ENCODE peak calls at places on chromosomes 7 and 10, in seven cellular contexts. One of them, this sample, is unnamed.

GRCh38 chr7:28130277-28130676 is 50.3 kb downstream of the JAZF1 start:
- DNase-seq in iPS DF 6.9: no peak
- DNase-seq in stimulated activated CD4-positive, alpha-beta T cell treated with anti-CD3 and anti-CD28 coated beads, Interleukin-2, amount 100 ng/mL, for 24 hours: no peak
- DNase-seq in non-pigmented ciliary epithelial cell: peak; percentile 30
- DNase-seq in Karpas-422: no peak
- DNase-seq in AML-193: no peak
- DNase-seq in aorta: no peak
- DNase-seq in this sample: peak; percentile 89

GRCh38 chr7:100371561-100372171 is 1.6 kb upstream of the PILRA start:
- DNase-seq in iPS DF 6.9: no peak
- DNase-seq in non-pigmented ciliary epithelial cell: no peak
- DNase-seq in aorta: no peak
- DNase-seq in AML-193: no peak
- DNase-seq in Karpas-422: no peak
- DNase-seq in stimulated activated CD4-positive, alpha-beta T cell treated with anti-CD3 and anti-CD28 coated beads, Interleukin-2, amount 100 ng/mL, for 24 hours: no peak
- DNase-seq in this sample: no peak

GRCh38 chr7:81190997-81191747 is 272.3 kb upstream of the SEMA3C start:
- DNase-seq in AML-193: no peak
- DNase-seq in aorta: no peak
- DNase-seq in stimulated activated CD4-positive, alpha-beta T cell treated with anti-CD3 and anti-CD28 coated beads, Interleukin-2, amount 100 ng/mL, for 24 hours: no peak
- DNase-seq in Karpas-422: no peak
- DNase-seq in non-pigmented ciliary epithelial cell: no peak
- DNase-seq in iPS DF 6.9: no peak
- DNase-seq in this sample: peak; percentile 33

GRCh38 chr10:117539271-117539876 is 3.2 kb upstream of the EMX2 start:
- DNase-seq in iPS DF 6.9: no peak
- DNase-seq in AML-193: no peak
- DNase-seq in non-pigmented ciliary epithelial cell: no peak
- DNase-seq in Karpas-422: no peak
- DNase-seq in stimulated activated CD4-positive, alpha-beta T cell treated with anti-CD3 and anti-CD28 coated beads, Interleukin-2, amount 100 ng/mL, for 24 hours: no peak
- DNase-seq in aorta: no peak
- DNase-seq in this sample: no peak

GRCh38 chr10:12067336-12067735 is 1.4 kb upstream of the DHTKD1 start:
- DNase-seq in iPS DF 6.9: no peak
- DNase-seq in non-pigmented ciliary epithelial cell: peak; percentile 82
- DNase-seq in aorta: no peak
- DNase-seq in AML-193: no peak
- DNase-seq in Karpas-422: peak; percentile 17
- DNase-seq in stimulated activated CD4-positive, alpha-beta T cell treated with anti-CD3 and anti-CD28 coated beads, Interleukin-2, amount 100 ng/mL, for 24 hours: no peak
- DNase-seq in this sample: peak; percentile 73

GRCh38 chr10:76185476-76186255 is 754.2 kb downstream of the LRMDA start:
- DNase-seq in Karpas-422: no peak
- DNase-seq in AML-193: no peak
- DNase-seq in non-pigmented ciliary epithelial cell: no peak
- DNase-seq in stimulated activated CD4-positive, alpha-beta T cell treated with anti-CD3 and anti-CD28 coated beads, Interleukin-2, amount 100 ng/mL, for 24 hours: no peak
- DNase-seq in aorta: no peak
- DNase-seq in iPS DF 6.9: no peak
- DNase-seq in this sample: no peak

GRCh38 chr10:123945506-123945905 is 53.9 kb upstream of the CPXM2 start:
- DNase-seq in aorta: no peak
- DNase-seq in stimulated activated CD4-positive, alpha-beta T cell treated with anti-CD3 and anti-CD28 coated beads, Interleukin-2, amount 100 ng/mL, for 24 hours: no peak
- DNase-seq in Karpas-422: peak; percentile 72
- DNase-seq in AML-193: no peak
- DNase-seq in non-pigmented ciliary epithelial cell: no peak
- DNase-seq in iPS DF 6.9: no peak
- DNase-seq in this sample: peak; percentile 21

GRCh38 chr7:266851-267840 is 22.8 kb upstream of the FOXL3 start:
- DNase-seq in stimulated activated CD4-positive, alpha-beta T cell treated with anti-CD3 and anti-CD28 coated beads, Interleukin-2, amount 100 ng/mL, for 24 hours: no peak
- DNase-seq in non-pigmented ciliary epithelial cell: no peak
- DNase-seq in Karpas-422: no peak
- DNase-seq in iPS DF 6.9: peak; percentile 22
- DNase-seq in AML-193: no peak
- DNase-seq in aorta: peak; percentile 48
- DNase-seq in this sample: no peak

GRCh38 chr10:60358282-60358681 is 31.4 kb downstream of the ANK3 start:
- DNase-seq in AML-193: no peak
- DNase-seq in Karpas-422: no peak
- DNase-seq in non-pigmented ciliary epithelial cell: no peak
- DNase-seq in iPS DF 6.9: no peak
- DNase-seq in stimulated activated CD4-positive, alpha-beta T cell treated with anti-CD3 and anti-CD28 coated beads, Interleukin-2, amount 100 ng/mL, for 24 hours: no peak
- DNase-seq in aorta: no peak
- DNase-seq in this sample: no peak

GRCh38 chr10:113096111-113097045 is 146.3 kb downstream of the TCF7L2 start:
- DNase-seq in non-pigmented ciliary epithelial cell: no peak
- DNase-seq in stimulated activated CD4-positive, alpha-beta T cell treated with anti-CD3 and anti-CD28 coated beads, Interleukin-2, amount 100 ng/mL, for 24 hours: no peak
- DNase-seq in AML-193: no peak
- DNase-seq in iPS DF 6.9: no peak
- DNase-seq in Karpas-422: no peak
- DNase-seq in aorta: peak; percentile 56
- DNase-seq in this sample: no peak

GRCh38 chr7:126774077-126774476 is 478.7 kb downstream of the GRM8 start:
- DNase-seq in iPS DF 6.9: no peak
- DNase-seq in aorta: no peak
- DNase-seq in Karpas-422: no peak
- DNase-seq in non-pigmented ciliary epithelial cell: no peak
- DNase-seq in stimulated activated CD4-positive, alpha-beta T cell treated with anti-CD3 and anti-CD28 coated beads, Interleukin-2, amount 100 ng/mL, for 24 hours: no peak
- DNase-seq in AML-193: no peak
- DNase-seq in this sample: no peak

GRCh38 chr10:80411267-80411668 is 2.9 kb downstream of the PRXL2A start:
- DNase-seq in non-pigmented ciliary epithelial cell: no peak
- DNase-seq in Karpas-422: no peak
- DNase-seq in aorta: no peak
- DNase-seq in stimulated activated CD4-positive, alpha-beta T cell treated with anti-CD3 and anti-CD28 coated beads, Interleukin-2, amount 100 ng/mL, for 24 hours: no peak
- DNase-seq in iPS DF 6.9: no peak
- DNase-seq in AML-193: no peak
- DNase-seq in this sample: peak; percentile 85

GRCh38 chr7:2757361-2757903 is 69.4 kb downstream of the AMZ1 start:
- DNase-seq in AML-193: no peak
- DNase-seq in non-pigmented ciliary epithelial cell: no peak
- DNase-seq in stimulated activated CD4-positive, alpha-beta T cell treated with anti-CD3 and anti-CD28 coated beads, Interleukin-2, amount 100 ng/mL, for 24 hours: no peak
- DNase-seq in aorta: peak; percentile 77
- DNase-seq in iPS DF 6.9: no peak
- DNase-seq in Karpas-422: peak; percentile 27
- DNase-seq in this sample: no peak

GRCh38 chr10:74955796-74956195 is 129.4 kb downstream of the KAT6B start:
- DNase-seq in iPS DF 6.9: no peak
- DNase-seq in aorta: no peak
- DNase-seq in AML-193: no peak
- DNase-seq in non-pigmented ciliary epithelial cell: no peak
- DNase-seq in Karpas-422: no peak
- DNase-seq in stimulated activated CD4-positive, alpha-beta T cell treated with anti-CD3 and anti-CD28 coated beads, Interleukin-2, amount 100 ng/mL, for 24 hours: no peak
- DNase-seq in this sample: no peak

GRCh38 chr7:30863694-30864011 is 48.0 kb upstream of the AQP1 start:
- DNase-seq in stimulated activated CD4-positive, alpha-beta T cell treated with anti-CD3 and anti-CD28 coated beads, Interleukin-2, amount 100 ng/mL, for 24 hours: no peak
- DNase-seq in Karpas-422: no peak
- DNase-seq in AML-193: no peak
- DNase-seq in iPS DF 6.9: no peak
- DNase-seq in aorta: no peak
- DNase-seq in non-pigmented ciliary epithelial cell: no peak
- DNase-seq in this sample: peak; percentile 45

GRCh38 chr10:86260564-86260963 is 106.0 kb downstream of the GRID1 start:
- DNase-seq in AML-193: no peak
- DNase-seq in aorta: no peak
- DNase-seq in stimulated activated CD4-positive, alpha-beta T cell treated with anti-CD3 and anti-CD28 coated beads, Interleukin-2, amount 100 ng/mL, for 24 hours: no peak
- DNase-seq in Karpas-422: no peak
- DNase-seq in non-pigmented ciliary epithelial cell: no peak
- DNase-seq in iPS DF 6.9: no peak
- DNase-seq in this sample: no peak

GRCh38 chr7:111089822-111090426 is 1.0 kb upstream of the LRRN3 start:
- DNase-seq in Karpas-422: peak; percentile 76
- DNase-seq in aorta: no peak
- DNase-seq in AML-193: peak; percentile 49
- DNase-seq in non-pigmented ciliary epithelial cell: no peak
- DNase-seq in iPS DF 6.9: peak; percentile 16
- DNase-seq in stimulated activated CD4-positive, alpha-beta T cell treated with anti-CD3 and anti-CD28 coated beads, Interleukin-2, amount 100 ng/mL, for 24 hours: no peak
- DNase-seq in this sample: peak; percentile 51

GRCh38 chr7:73966062-73966940 is 61.7 kb upstream of the ELN start:
- DNase-seq in AML-193: no peak
- DNase-seq in stimulated activated CD4-positive, alpha-beta T cell treated with anti-CD3 and anti-CD28 coated beads, Interleukin-2, amount 100 ng/mL, for 24 hours: no peak
- DNase-seq in non-pigmented ciliary epithelial cell: no peak
- DNase-seq in iPS DF 6.9: no peak
- DNase-seq in Karpas-422: no peak
- DNase-seq in aorta: no peak
- DNase-seq in this sample: no peak

GRCh38 chr7:55192718-55193117 is 172.4 kb upstream of the LANCL2 start:
- DNase-seq in AML-193: no peak
- DNase-seq in aorta: no peak
- DNase-seq in non-pigmented ciliary epithelial cell: peak; percentile 59
- DNase-seq in stimulated activated CD4-positive, alpha-beta T cell treated with anti-CD3 and anti-CD28 coated beads, Interleukin-2, amount 100 ng/mL, for 24 hours: no peak
- DNase-seq in iPS DF 6.9: no peak
- DNase-seq in Karpas-422: no peak
- DNase-seq in this sample: peak; percentile 66